ENCODE peak calls at places on chromosomes 7 and 10, in four cellular contexts. N is A549, J is esophagus squamous epithelium, P is adrenal gland. R is an unnamed sample.

GRCh38 chr7:82036146-82036886 is 266.5 kb upstream of the HGF start:
- DNase-seq in N (no peak), J (no peak), P (no peak), R (no peak)

GRCh38 chr7:46544396-46545008 is 623.4 kb upstream of the IGFBP3 start:
- DNase-seq in N (no peak), J (no peak), P (no peak), R (no peak)

GRCh38 chr7:519429-519973 is at the start of gene PDGFA:
- DNase-seq in N (no peak), J (no peak), P (peak), R (peak)

GRCh38 chr10:78959217-78959616 is 109.5 kb upstream of the ZMIZ1 start:
- DNase-seq in N (no peak), J (no peak), P (no peak), R (no peak)

GRCh38 chr10:104054430-104054829 is 31.2 kb downstream of the COL17A1 start:
- DNase-seq in N (peak), J (no peak), P (no peak), R (peak)

GRCh38 chr10:14413583-14413982 is 82.9 kb upstream of the FRMD4A start:
- DNase-seq in N (no peak), J (no peak), P (no peak), R (no peak)

GRCh38 chr10:97731346-97732051 is 5.4 kb upstream of the ZFYVE27 start:
- DNase-seq in N (peak), J (no peak), P (peak), R (no peak)

GRCh38 chr10:71921319-71922027 is 42.7 kb upstream of the CHST3 start:
- DNase-seq in N (no peak), J (no peak), P (peak), R (no peak)

GRCh38 chr7:151549644-151550043 is 29.9 kb upstream of the RHEB start:
- DNase-seq in N (no peak), J (no peak), P (no peak), R (no peak)

GRCh38 chr10:103918053-103918846 is at the start of gene STN1:
- DNase-seq in N (peak), J (peak), P (peak), R (peak)

GRCh38 chr7:17212188-17212587 is 86.3 kb upstream of the AHR start:
- DNase-seq in N (no peak), J (no peak), P (no peak), R (no peak)

GRCh38 chr7:47505317-47506007 is 76.4 kb downstream of the TNS3 start:
- DNase-seq in N (no peak), J (no peak), P (no peak), R (no peak)

GRCh38 chr10:42594246-42594650 is 44.1 kb downstream of the ZNF33B start:
- DNase-seq in N (no peak), J (no peak), P (no peak), R (no peak)

GRCh38 chr10:20795391-20795790 is 101.7 kb downstream of the NEBL start:
- DNase-seq in N (no peak), J (no peak), P (no peak), R (no peak)

GRCh38 chr10:28043941-28044340 is 45.1 kb upstream of the ODAD2 start:
- DNase-seq in N (no peak), J (no peak), P (peak), R (no peak)

GRCh38 chr10:87045434-87045938 is 25.4 kb downstream of the FAM25A start:
- DNase-seq in N (no peak), J (no peak), P (no peak), R (no peak)

GRCh38 chr7:109868215-109868614 is 1222.7 kb upstream of the LRRN3 start:
- DNase-seq in N (no peak), J (no peak), P (no peak), R (no peak)

GRCh38 chr7:116999316-116999715 is 46.0 kb downstream of the ST7 start:
- DNase-seq in N (no peak), J (no peak), P (no peak), R (no peak)

GRCh38 chr7:107810626-107811025 is 7.6 kb upstream of the SLC26A3 start:
- DNase-seq in N (no peak), J (no peak), P (no peak), R (no peak)

GRCh38 chr10:58817499-58817898 is 304.8 kb downstream of the BICC1 start:
- DNase-seq in N (no peak), J (no peak), P (no peak), R (no peak)

GRCh38 chr7:593324-594115 is 73.9 kb upstream of the PDGFA start:
- DNase-seq in N (no peak), J (no peak), P (no peak), R (no peak)

GRCh38 chr7:102279537-102280400 is 6.9 kb upstream of the SH2B2 start:
- DNase-seq in N (peak), J (no peak), P (no peak), R (peak)

GRCh38 chr7:1024331-1024761 is 20.0 kb upstream of the GPR146 start:
- DNase-seq in N (no peak), J (no peak), P (no peak), R (no peak)

GRCh38 chr7:67907792-67908191 is 911.2 kb downstream of the TYW1 start:
- DNase-seq in N (no peak), J (no peak), P (no peak), R (no peak)

GRCh38 chr10:77877461-77878344 is 48.9 kb downstream of the DLG5 start:
- DNase-seq in N (no peak), J (no peak), P (peak), R (no peak)

GRCh38 chr7:128770238-128770637 is 5.4 kb downstream of the OPN1SW start:
- DNase-seq in N (no peak), J (no peak), P (no peak), R (no peak)

GRCh38 chr10:68508090-68508489 is 19.2 kb downstream of the SLC25A16 start:
- DNase-seq in N (no peak), J (no peak), P (no peak), R (no peak)

GRCh38 chr10:99460070-99460469 is 29.6 kb upstream of the GOT1 start:
- DNase-seq in N (no peak), J (no peak), P (no peak), R (no peak)

GRCh38 chr10:43235070-43235900 is 31.6 kb downstream of the RASGEF1A start:
- DNase-seq in N (no peak), J (no peak), P (peak), R (no peak)

GRCh38 chr7:50531401-50531906 is 33.8 kb downstream of the DDC start:
- DNase-seq in N (no peak), J (no peak), P (peak), R (no peak)

GRCh38 chr7:110486549-110486948 is 604.4 kb upstream of the LRRN3 start:
- DNase-seq in N (no peak), J (no peak), P (no peak), R (no peak)

GRCh38 chr10:63628526-63629362 is 107.5 kb downstream of the REEP3 start:
- DNase-seq in N (no peak), J (no peak), P (peak), R (peak)

GRCh38 chr7:4103352-4104091 is 578.6 kb upstream of the FOXK1 start:
- DNase-seq in N (peak), J (no peak), P (no peak), R (peak)

GRCh38 chr10:10942441-10942840 is 75.2 kb upstream of the CELF2 start:
- DNase-seq in N (no peak), J (no peak), P (no peak), R (no peak)

GRCh38 chr7:150952331-150953050 is 25.6 kb downstream of the KCNH2 start:
- DNase-seq in N (no peak), J (no peak), P (peak), R (no peak)

GRCh38 chr7:92614586-92615237 is 24.5 kb upstream of the FAM133B start:
- DNase-seq in N (no peak), J (no peak), P (peak), R (no peak)

GRCh38 chr7:138987686-138988085 is 6.5 kb upstream of the KIAA1549 start:
- DNase-seq in N (no peak), J (no peak), P (no peak), R (no peak)

GRCh38 chr10:35928760-35929159 is 286.7 kb upstream of the FZD8 start:
- DNase-seq in N (no peak), J (no peak), P (no peak), R (no peak)

GRCh38 chr10:35925511-35925910 is 283.4 kb upstream of the FZD8 start:
- DNase-seq in N (no peak), J (no peak), P (no peak), R (no peak)

GRCh38 chr10:35924726-35925125 is 282.6 kb upstream of the FZD8 start:
- DNase-seq in N (no peak), J (no peak), P (no peak), R (no peak)

GRCh38 chr10:35933491-35933890 is 291.4 kb upstream of the FZD8 start:
- DNase-seq in N (no peak), J (no peak), P (no peak), R (no peak)

GRCh38 chr10:35928017-35928619 is 286.0 kb upstream of the FZD8 start:
- DNase-seq in N (no peak), J (no peak), P (no peak), R (no peak)
- TF ChIP-seq POLR2A in N (no peak), J (no peak), P (no peak), R (no peak)

GRCh38 chr10:167383-167782 is 32.1 kb downstream of the ZMYND11 start:
- DNase-seq in N (no peak), J (no peak), P (no peak), R (no peak)
- TF ChIP-seq POLR2A in N (no peak), J (no peak), P (no peak), R (no peak)

GRCh38 chr7:73831656-73832579 is 1.1 kb downstream of the CLDN4 start:
- DNase-seq in N (no peak), J (no peak), P (no peak), R (no peak)
- TF ChIP-seq POLR2A in N (peak), J (peak), P (no peak), R (no peak)

GRCh38 chr10:102151774-102152544 is at the start of gene NOLC1:
- DNase-seq in N (peak), J (peak), P (peak), R (peak)
- TF ChIP-seq POLR2A in N (peak), J (no peak), P (peak), R (peak)

GRCh38 chr7:2374830-2375728 is 20.5 kb downstream of the EIF3B start:
- DNase-seq in N (no peak), J (no peak), P (no peak), R (no peak)
- TF ChIP-seq POLR2A in N (no peak), J (no peak), P (no peak), R (no peak)

DNA sequence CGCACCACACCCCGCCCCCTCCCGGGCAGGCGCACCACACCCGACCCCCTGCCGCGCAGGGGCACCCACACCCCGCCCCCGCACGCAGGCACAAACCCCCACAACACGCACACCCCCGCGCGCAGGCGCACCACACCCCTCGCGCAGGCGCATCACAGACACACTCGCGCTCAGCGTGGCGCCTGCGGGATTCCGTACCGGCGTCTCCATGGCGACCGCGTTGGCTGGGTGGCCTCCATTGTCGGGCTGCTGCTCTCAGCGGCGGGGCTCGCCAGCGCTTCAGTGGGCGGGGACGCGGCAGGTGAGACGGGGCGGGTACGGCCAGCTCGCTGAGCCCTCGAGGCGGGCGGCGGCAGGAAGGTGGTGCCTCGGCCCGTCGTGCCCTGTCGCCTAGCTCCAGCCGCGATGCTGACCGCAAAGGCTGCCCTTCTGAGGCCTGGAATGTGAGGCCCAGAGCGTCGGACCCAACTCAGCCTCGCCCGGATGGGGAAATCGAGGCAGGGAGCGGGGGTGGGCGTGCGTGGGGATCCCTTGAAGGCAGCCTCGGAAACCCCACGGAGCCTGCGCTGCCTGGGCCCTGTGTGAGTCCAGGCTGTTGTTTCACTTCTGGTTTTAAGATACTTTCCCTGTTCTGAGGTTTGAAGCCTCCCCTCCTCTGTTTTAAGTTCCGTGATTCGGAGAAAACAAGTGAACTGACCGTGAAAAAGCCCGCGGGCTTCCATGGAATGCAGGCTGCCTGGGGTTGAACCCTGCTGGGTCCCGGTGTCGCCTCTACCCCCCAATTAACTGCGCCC is at the start of gene LRRC27:
- DNase-seq in N (peak), J (peak), P (peak), R (peak)
- TF ChIP-seq POLR2A in N (peak), J (peak), P (no peak), R (peak)

GRCh38 chr10:26699631-26700030 is 2.1 kb downstream of the PDSS1 start:
- DNase-seq in N (no peak), J (no peak), P (no peak), R (no peak)

GRCh38 chr10:26698909-26699308 is 1.4 kb downstream of the PDSS1 start:
- DNase-seq in N (no peak), J (no peak), P (no peak), R (no peak)

GRCh38 chr10:26696786-26697162 is 727 bp upstream of the PDSS1 start:
- DNase-seq in N (peak), J (no peak), P (no peak), R (no peak)

GRCh38 chr10:26697922-26698608 is 564 bp downstream of the PDSS1 start:
- DNase-seq in N (peak), J (no peak), P (no peak), R (no peak)

DNA sequence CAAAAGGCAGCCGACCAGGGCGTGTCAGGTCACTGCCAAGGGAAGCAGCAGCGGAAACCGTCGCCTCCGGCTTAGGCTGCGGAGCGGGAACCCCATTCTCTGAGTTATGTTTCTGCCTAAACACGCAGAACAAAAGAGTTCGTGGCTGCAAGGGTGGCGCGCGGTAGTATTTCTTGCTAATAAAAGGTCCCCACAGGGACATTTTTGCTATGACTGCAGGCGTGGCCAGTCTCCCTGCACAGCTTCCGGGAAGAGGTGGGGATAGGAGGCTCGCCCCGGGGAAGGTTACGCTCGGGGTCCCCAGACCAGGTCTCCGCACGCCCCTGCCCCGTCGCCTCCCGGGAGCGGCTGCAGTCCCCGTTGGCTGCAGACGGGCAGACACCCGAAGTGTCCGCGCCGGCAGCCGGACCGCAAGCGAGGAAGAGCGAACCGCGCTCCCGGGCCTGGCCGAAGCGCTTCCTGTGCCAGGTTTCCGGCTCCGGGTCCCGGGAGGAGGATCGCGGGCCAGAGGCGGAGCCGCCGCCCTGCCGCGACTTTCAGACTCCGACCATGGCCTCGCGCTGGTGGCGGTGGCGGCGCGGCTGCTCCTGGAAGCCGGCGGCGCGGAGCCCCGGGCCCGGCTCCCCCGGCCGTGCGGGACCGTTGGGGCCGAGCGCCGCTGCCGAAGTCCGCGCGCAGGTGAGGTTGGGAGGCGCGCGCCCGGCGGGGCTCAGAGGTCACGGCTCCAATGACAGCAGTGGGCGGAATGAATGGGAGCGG is at the start of gene PDSS1:
- DNase-seq in N (peak), J (peak), P (peak), R (peak)
- TF ChIP-seq POLR2A in N (peak), J (no peak), P (peak), R (no peak)

R was measured in H54.